ENCODE peak calls at places on chromosomes 2 and 18, in four cellular contexts. M, A, D and F are unnamed samples.

GRCh38 chr2:176178271-176178806 is 10.1 kb upstream of the HOXD1 start:
- DNase-seq in M (no peak), A (no peak), D (peak), F (peak)

GRCh38 chr2:70889716-70890037 is 46.0 kb upstream of the ATP6V1B1 start:
- DNase-seq in M (no peak), A (no peak), D (no peak), F (no peak)

GRCh38 chr2:10772201-10772867 is 40.3 kb downstream of the PDIA6 start:
- DNase-seq in M (no peak), A (no peak), D (no peak), F (no peak)

GRCh38 chr18:22318745-22319407 is 98.8 kb downstream of the CTAGE1 start:
- DNase-seq in M (no peak), A (peak), D (peak), F (no peak)

GRCh38 chr2:212686285-212686895 is 147.8 kb upstream of the ERBB4 start:
- DNase-seq in M (peak), A (peak), D (peak), F (peak)

GRCh38 chr2:120001461-120001860 is 11.4 kb upstream of the EPB41L5 start:
- DNase-seq in M (no peak), A (no peak), D (no peak), F (no peak)

GRCh38 chr2:96604104-96604503 is 34.0 kb downstream of the KANSL3 start:
- DNase-seq in M (no peak), A (no peak), D (no peak), F (no peak)

GRCh38 chr2:75211371-75211770 is 12.1 kb upstream of the TACR1 start:
- DNase-seq in M (no peak), A (no peak), D (no peak), F (no peak)

GRCh38 chr2:192254444-192254843 is 59.7 kb upstream of the TMEFF2 start:
- DNase-seq in M (no peak), A (no peak), D (no peak), F (no peak)

GRCh38 chr2:149259136-149259535 is 71.3 kb upstream of the LYPD6 start:
- DNase-seq in M (no peak), A (no peak), D (no peak), F (no peak)

GRCh38 chr2:180184506-180184905 is 177.4 kb upstream of the CWC22 start:
- DNase-seq in M (no peak), A (peak), D (peak), F (peak)

GRCh38 chr2:60409207-60409871 is 144.1 kb downstream of the BCL11A start:
- DNase-seq in M (no peak), A (no peak), D (no peak), F (peak)
- H3K4me3 ChIP-seq in M (no peak), A (no peak), D (no peak), F (no peak)

DNA sequence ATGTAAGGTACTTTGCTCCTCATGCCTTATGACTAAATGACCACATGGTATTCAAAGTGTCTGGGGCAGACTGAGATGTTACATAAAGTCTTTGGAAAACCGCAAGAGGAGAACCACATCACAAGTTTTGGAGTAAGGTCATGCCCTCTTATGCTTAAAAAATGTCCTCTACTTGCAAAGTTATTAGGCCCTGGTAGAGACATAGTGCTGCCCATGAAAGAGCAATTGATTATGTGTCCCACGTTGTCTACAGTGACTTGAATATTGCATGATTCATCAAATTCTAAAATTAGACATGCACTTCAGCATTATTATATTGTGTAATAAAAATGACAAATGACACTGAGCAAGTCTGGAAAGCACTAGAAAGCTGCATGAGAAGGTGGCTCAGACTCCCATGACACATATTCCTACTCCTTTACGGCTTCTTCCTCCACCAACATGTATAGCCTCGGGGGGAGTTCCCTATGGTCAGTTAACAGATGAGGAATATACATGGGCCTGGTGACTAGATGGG is 602.6 kb upstream of the VRK2 start:
- DNase-seq in M (no peak), A (no peak), D (peak), F (no peak)
- H3K4me3 ChIP-seq in M (no peak), A (no peak), D (no peak), F (no peak)

DNA sequence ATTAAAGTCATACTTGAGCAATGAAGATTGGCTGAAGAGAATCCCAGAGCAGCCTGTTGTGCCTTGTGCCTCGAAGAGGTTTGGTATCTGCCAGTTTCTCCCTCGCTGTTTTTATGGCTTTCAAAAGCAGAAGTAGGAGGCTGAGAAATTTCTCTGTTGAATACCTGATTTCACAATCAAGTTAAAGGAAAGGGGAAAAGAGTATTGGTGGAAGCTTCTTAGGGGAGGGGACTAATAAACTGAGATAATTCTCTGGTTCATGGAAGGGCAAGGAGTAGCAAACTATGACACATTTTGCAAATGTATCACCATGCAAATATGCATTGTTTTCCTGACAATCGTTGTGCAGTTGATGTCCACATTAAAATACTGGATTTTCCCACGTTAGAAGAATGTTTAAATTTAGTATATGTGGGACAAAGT is at the start of gene IL1B:
- DNase-seq in M (no peak), A (peak), D (peak), F (peak)
- H3K4me3 ChIP-seq in M (no peak), A (peak), D (no peak), F (peak)

DNA sequence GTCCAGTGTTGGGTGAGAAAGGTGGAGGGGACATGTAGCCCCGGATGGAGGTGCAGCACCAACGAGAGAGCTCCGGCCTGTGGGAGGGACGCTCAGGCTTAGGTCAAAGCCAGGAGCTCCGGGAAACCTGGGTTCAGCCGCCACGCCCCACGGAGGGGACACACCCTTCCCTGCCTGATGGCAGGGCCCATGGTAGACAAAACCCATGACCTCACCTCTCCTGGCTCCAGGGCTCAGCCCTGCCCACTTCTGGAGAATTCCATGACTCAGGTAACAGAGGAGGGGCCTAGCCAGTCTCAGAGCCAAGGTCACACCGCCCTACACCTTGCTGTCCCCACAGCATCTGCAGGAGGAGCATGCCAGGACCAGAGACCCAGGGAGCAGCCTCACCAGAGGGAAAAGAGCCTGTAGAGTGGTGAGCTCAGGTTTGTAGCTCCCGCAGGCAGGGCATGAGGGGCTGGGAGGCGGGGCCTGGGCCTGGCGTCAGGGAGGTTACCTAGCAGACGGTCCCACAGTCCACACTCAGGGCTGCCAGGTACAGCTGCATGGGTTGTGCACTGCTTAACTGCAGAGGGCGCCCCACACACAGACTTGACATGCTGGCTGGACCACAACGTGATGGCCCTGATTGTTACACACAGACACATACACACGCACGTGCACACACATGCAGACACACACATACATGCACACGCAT is 70.8 kb upstream of the SMAD7 start:
- DNase-seq in M (peak), A (peak), D (peak), F (peak)
- H3K4me3 ChIP-seq in M (no peak), A (no peak), D (no peak), F (peak)

DNA sequence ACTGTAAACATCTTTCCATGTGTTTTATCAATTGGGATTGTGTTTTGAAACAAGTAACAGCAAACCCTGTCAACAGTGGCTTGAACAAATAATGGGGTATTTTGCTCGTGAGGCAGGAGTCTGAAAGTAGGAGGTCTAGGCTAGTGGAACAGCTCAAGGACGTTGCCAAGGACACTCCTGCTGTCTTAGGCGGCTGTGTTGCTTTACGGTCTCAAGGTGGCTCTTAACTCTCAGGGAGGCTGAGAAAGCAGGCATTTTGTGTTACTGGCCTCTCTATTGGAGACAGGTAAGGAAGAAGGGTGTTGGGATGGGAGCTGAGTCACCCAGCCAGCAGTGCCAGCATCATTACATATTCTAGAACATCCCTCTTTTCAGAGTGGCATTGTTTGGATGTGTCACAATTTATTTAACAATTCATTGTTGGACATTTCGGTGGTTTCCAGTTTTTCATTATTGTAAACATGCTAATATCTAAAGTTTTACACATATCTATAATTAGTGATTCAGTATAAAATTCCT is 30.9 kb upstream of the TMEM214 start:
- DNase-seq in M (no peak), A (no peak), D (no peak), F (peak)
- H3K4me3 ChIP-seq in M (no peak), A (no peak), D (no peak), F (no peak)